ENCODE peak calls at places on chromosome 14, in seven cellular contexts. One of them, this sample, is unnamed.

GRCh38 chr14:72699852-72700257 is 194.0 kb downstream of the DPF3 start:
- DNase-seq in HCT116: no peak
- DNase-seq in H1: no peak
- DNase-seq in NT2/D1: no peak
- DNase-seq in HepG2: no peak
- DNase-seq in K562: peak
- DNase-seq in GM12878: no peak
- DNase-seq in this sample: no peak

GRCh38 chr14:105204206-105204930 is 23.3 kb upstream of the NUDT14 start:
- DNase-seq in HCT116: no peak
- DNase-seq in H1: no peak
- DNase-seq in NT2/D1: no peak
- DNase-seq in HepG2: no peak
- DNase-seq in K562: no peak
- DNase-seq in GM12878: no peak
- DNase-seq in this sample: no peak

GRCh38 chr14:81303258-81303935 is 82.6 kb upstream of the GTF2A1 start:
- DNase-seq in HCT116: peak
- DNase-seq in H1: no peak
- DNase-seq in NT2/D1: no peak
- DNase-seq in HepG2: peak
- DNase-seq in K562: peak
- DNase-seq in GM12878: peak
- DNase-seq in this sample: no peak

GRCh38 chr14:74459981-74460380 is 33.1 kb downstream of the NPC2 start:
- DNase-seq in HCT116: no peak
- DNase-seq in H1: no peak
- DNase-seq in NT2/D1: no peak
- DNase-seq in HepG2: no peak
- DNase-seq in K562: no peak
- DNase-seq in GM12878: no peak
- DNase-seq in this sample: no peak

GRCh38 chr14:93984987-93985410 is 8.6 kb upstream of the ASB2 start:
- DNase-seq in HCT116: peak
- DNase-seq in H1: peak
- DNase-seq in NT2/D1: peak
- DNase-seq in HepG2: peak
- DNase-seq in K562: peak
- DNase-seq in GM12878: no peak
- DNase-seq in this sample: peak

GRCh38 chr14:101313268-101313667 is 248.0 kb upstream of the DIO3 start:
- DNase-seq in HCT116: no peak
- DNase-seq in H1: peak
- DNase-seq in NT2/D1: no peak
- DNase-seq in HepG2: peak
- DNase-seq in K562: no peak
- DNase-seq in GM12878: no peak
- DNase-seq in this sample: no peak

GRCh38 chr14:64812412-64812811 is 67.3 kb downstream of the SPTB start:
- DNase-seq in HCT116: peak
- DNase-seq in H1: peak
- DNase-seq in NT2/D1: no peak
- DNase-seq in HepG2: no peak
- DNase-seq in K562: no peak
- DNase-seq in GM12878: no peak
- DNase-seq in this sample: no peak

GRCh38 chr14:25518347-25518746 is 468.4 kb upstream of the STXBP6 start:
- DNase-seq in HCT116: no peak
- DNase-seq in H1: no peak
- DNase-seq in NT2/D1: no peak
- DNase-seq in HepG2: no peak
- DNase-seq in K562: no peak
- DNase-seq in GM12878: no peak
- DNase-seq in this sample: no peak

GRCh38 chr14:94654071-94654974 is 42.1 kb downstream of the SERPINA3 start:
- DNase-seq in HCT116: no peak
- DNase-seq in H1: no peak
- DNase-seq in NT2/D1: no peak
- DNase-seq in HepG2: peak
- DNase-seq in K562: no peak
- DNase-seq in GM12878: no peak
- DNase-seq in this sample: no peak

GRCh38 chr14:35985504-35986218 is 159.5 kb downstream of the BRMS1L start:
- DNase-seq in HCT116: peak
- DNase-seq in H1: no peak
- DNase-seq in NT2/D1: no peak
- DNase-seq in HepG2: no peak
- DNase-seq in K562: no peak
- DNase-seq in GM12878: peak
- DNase-seq in this sample: no peak

GRCh38 chr14:50425816-50426215 is 29.1 kb upstream of the CDKL1 start:
- DNase-seq in HCT116: no peak
- DNase-seq in H1: no peak
- DNase-seq in NT2/D1: no peak
- DNase-seq in HepG2: no peak
- DNase-seq in K562: no peak
- DNase-seq in GM12878: no peak
- DNase-seq in this sample: no peak
- TF ChIP-seq YY1 in HCT116: no peak
- TF ChIP-seq YY1 in H1: no peak
- TF ChIP-seq YY1 in NT2/D1: no peak
- TF ChIP-seq YY1 in HepG2: no peak
- TF ChIP-seq YY1 in K562: no peak
- TF ChIP-seq YY1 in GM12878: no peak
- TF ChIP-seq YY1 in this sample: no peak

DNA sequence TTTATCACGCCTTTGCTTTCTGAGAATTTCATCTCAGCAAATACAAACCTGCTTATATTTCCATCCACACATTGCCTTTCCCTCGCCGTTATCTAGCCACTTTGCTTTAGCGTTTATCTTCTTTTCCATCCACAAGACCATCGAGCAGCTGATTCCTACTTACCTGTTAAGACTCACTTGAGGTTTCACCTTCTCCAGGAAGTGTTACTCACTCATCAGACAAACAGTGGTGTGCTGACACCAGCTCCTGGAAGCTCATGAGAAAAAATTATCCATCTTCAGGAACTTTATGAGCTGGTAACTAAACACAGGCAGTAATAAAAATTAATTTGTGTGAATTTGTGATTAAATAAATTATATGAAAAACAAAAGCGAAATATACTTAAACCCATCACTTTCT is 295.3 kb upstream of the FLRT2 start:
- DNase-seq in HCT116: no peak
- DNase-seq in H1: no peak
- DNase-seq in NT2/D1: no peak
- DNase-seq in HepG2: no peak
- DNase-seq in K562: no peak
- DNase-seq in GM12878: no peak
- DNase-seq in this sample: no peak
- TF ChIP-seq YY1 in HCT116: no peak
- TF ChIP-seq YY1 in H1: no peak
- TF ChIP-seq YY1 in NT2/D1: no peak
- TF ChIP-seq YY1 in HepG2: no peak
- TF ChIP-seq YY1 in K562: no peak
- TF ChIP-seq YY1 in GM12878: no peak
- TF ChIP-seq YY1 in this sample: no peak

DNA sequence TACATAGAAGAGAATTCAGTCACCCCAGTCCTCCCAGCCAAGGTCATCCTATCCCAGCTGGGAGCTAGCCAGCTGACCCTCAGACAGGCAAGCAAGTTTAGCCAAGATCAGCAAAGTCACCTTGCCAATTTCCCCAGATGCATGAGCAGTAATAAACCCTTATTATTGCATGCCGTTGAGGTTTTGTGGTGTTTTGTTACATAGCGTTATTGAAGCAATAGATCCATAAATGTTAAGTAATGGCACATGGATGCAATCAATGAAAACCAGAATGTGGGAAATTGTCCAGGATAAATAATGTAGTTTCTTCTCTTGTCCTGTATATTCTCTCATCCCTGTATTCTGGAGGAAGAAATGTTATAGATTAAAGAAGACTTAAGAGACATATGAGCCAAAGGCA is 18.0 kb upstream of the TMEM260 start:
- DNase-seq in HCT116: no peak
- DNase-seq in H1: no peak
- DNase-seq in NT2/D1: no peak
- DNase-seq in HepG2: no peak
- DNase-seq in K562: no peak
- DNase-seq in GM12878: no peak
- DNase-seq in this sample: no peak
- TF ChIP-seq YY1 in HCT116: no peak
- TF ChIP-seq YY1 in H1: no peak
- TF ChIP-seq YY1 in NT2/D1: no peak
- TF ChIP-seq YY1 in HepG2: no peak
- TF ChIP-seq YY1 in K562: no peak
- TF ChIP-seq YY1 in GM12878: no peak
- TF ChIP-seq YY1 in this sample: no peak

DNA sequence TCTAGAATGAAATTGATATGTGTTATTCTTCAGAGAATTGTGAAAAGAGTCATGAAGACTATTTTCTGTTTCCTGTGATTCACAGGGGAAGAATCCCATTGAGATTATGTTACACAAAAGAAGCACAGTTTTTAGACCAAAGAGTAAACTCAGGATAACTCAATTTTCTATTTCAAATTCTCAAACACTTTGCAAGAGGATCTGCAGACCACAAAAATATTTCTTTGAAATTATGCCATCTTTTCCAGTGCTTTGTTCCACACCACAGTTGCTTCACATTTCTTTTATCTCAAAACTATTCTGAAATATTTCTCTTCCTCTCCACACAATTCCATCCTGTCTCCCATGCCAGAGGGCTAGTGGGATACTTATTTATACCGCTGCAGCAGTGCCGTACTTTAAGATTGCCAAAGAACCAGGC is 188.9 kb upstream of the FOXG1 start:
- DNase-seq in HCT116: no peak
- DNase-seq in H1: no peak
- DNase-seq in NT2/D1: no peak
- DNase-seq in HepG2: no peak
- DNase-seq in K562: no peak
- DNase-seq in GM12878: no peak
- DNase-seq in this sample: no peak
- TF ChIP-seq YY1 in HCT116: no peak
- TF ChIP-seq YY1 in H1: no peak
- TF ChIP-seq YY1 in NT2/D1: no peak
- TF ChIP-seq YY1 in HepG2: no peak
- TF ChIP-seq YY1 in K562: no peak
- TF ChIP-seq YY1 in GM12878: no peak
- TF ChIP-seq YY1 in this sample: no peak

DNA sequence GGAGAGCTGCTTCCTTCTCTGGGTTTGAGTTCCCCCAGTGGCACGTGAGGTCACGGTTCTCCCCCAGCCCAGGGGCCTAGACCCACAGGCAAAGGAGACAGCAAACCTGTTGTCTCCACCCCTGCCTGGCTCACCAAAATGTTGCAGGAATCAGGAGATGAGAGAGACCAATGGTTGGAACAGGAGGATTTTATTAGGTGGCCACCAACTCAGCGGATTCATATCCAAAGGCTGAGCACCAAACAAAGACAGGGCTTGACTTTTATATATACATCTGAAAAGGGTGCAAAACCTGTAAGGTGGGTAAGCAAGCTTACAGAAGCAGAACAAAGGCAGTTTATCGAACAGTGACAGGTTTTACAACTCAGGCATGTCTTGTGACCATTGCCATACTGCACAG is 9.2 kb upstream of the ADAM21 start:
- DNase-seq in HCT116: peak
- DNase-seq in H1: no peak
- DNase-seq in NT2/D1: no peak
- DNase-seq in HepG2: no peak
- DNase-seq in K562: no peak
- DNase-seq in GM12878: no peak
- DNase-seq in this sample: no peak
- TF ChIP-seq YY1 in HCT116: no peak
- TF ChIP-seq YY1 in H1: no peak
- TF ChIP-seq YY1 in NT2/D1: no peak
- TF ChIP-seq YY1 in HepG2: no peak
- TF ChIP-seq YY1 in K562: no peak
- TF ChIP-seq YY1 in GM12878: no peak
- TF ChIP-seq YY1 in this sample: no peak

GRCh38 chr14:92884410-92884809 is 38.5 kb upstream of the CHGA start:
- DNase-seq in HCT116: no peak
- DNase-seq in H1: no peak
- DNase-seq in NT2/D1: no peak
- DNase-seq in HepG2: no peak
- DNase-seq in K562: no peak
- DNase-seq in GM12878: no peak
- DNase-seq in this sample: no peak

GRCh38 chr14:92883066-92883465 is 39.9 kb upstream of the CHGA start:
- DNase-seq in HCT116: no peak
- DNase-seq in H1: no peak
- DNase-seq in NT2/D1: no peak
- DNase-seq in HepG2: no peak
- DNase-seq in K562: no peak
- DNase-seq in GM12878: no peak
- DNase-seq in this sample: no peak

GRCh38 chr14:92877757-92878431 is 45.1 kb upstream of the CHGA start:
- DNase-seq in HCT116: no peak
- DNase-seq in H1: peak
- DNase-seq in NT2/D1: no peak
- DNase-seq in HepG2: peak
- DNase-seq in K562: no peak
- DNase-seq in GM12878: no peak
- DNase-seq in this sample: no peak

GRCh38 chr14:92880851-92881250 is 42.1 kb upstream of the CHGA start:
- DNase-seq in HCT116: peak
- DNase-seq in H1: peak
- DNase-seq in NT2/D1: no peak
- DNase-seq in HepG2: peak
- DNase-seq in K562: peak
- DNase-seq in GM12878: no peak
- DNase-seq in this sample: peak

GRCh38 chr14:92880351-92880750 is 42.6 kb upstream of the CHGA start:
- DNase-seq in HCT116: no peak
- DNase-seq in H1: no peak
- DNase-seq in NT2/D1: no peak
- DNase-seq in HepG2: no peak
- DNase-seq in K562: no peak
- DNase-seq in GM12878: no peak
- DNase-seq in this sample: no peak
- TF ChIP-seq YY1 in HCT116: no peak
- TF ChIP-seq YY1 in H1: no peak
- TF ChIP-seq YY1 in NT2/D1: no peak
- TF ChIP-seq YY1 in HepG2: no peak
- TF ChIP-seq YY1 in K562: no peak
- TF ChIP-seq YY1 in GM12878: no peak
- TF ChIP-seq YY1 in this sample: no peak

DNA sequence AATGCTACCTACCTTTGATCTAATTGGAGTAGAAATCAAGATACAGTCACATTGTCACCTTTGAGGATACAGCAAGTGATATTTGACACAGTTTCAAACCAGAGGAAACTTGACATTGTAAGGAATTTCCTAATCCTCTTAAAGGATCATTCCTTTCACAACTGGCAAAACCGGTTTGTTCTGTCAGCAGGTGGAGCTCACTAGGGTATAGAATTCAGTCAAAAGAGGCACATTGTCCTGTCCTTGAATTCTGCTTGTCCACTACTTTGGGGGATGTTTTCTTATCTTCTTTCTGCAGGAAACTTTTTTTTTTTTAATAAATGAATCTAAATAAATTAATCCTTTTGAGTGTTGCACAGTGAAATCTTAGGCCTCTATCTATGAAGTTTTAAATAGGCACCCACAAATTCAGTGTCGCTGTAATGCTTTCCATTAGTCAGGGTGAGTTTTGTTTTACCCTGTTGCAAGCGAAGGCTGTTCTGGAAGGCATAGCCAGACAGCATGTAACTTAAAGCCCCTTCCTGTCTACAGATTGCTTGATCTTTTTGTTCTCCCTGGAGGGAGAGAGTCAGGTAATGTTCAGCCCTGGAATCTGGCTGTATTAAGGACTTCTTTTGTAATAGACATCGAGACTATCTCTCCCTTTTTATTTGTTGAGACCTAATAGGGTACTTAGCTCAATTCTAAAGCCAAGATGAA is 285.0 kb upstream of the RGS6 start:
- DNase-seq in HCT116: peak
- DNase-seq in H1: no peak
- DNase-seq in NT2/D1: no peak
- DNase-seq in HepG2: no peak
- DNase-seq in K562: no peak
- DNase-seq in GM12878: no peak
- DNase-seq in this sample: no peak
- TF ChIP-seq YY1 in HCT116: no peak
- TF ChIP-seq YY1 in H1: peak
- TF ChIP-seq YY1 in NT2/D1: no peak
- TF ChIP-seq YY1 in HepG2: no peak
- TF ChIP-seq YY1 in K562: no peak
- TF ChIP-seq YY1 in GM12878: no peak
- TF ChIP-seq YY1 in this sample: no peak